ENCODE peak calls at places on chromosomes 13 and 19, in six cellular contexts. L is activated CD8-positive, alpha-beta T cell treated with anti-CD3 and anti-CD28 coated beads for 36 hours; I is breast epithelium; D is heart right ventricle; S is choroid plexus epithelial cell; M is psoas muscle. T is an unnamed sample.

GRCh38 chr13:48194392-48194754 is 38.6 kb upstream of the ITM2B start:
- DNase-seq in L (no peak), I (no peak), D (no peak), S (peak), M (no peak), T (no peak)

GRCh38 chr13:114109646-114110045 is 22.8 kb downstream of the RASA3 start:
- DNase-seq in L (peak), I (no peak), D (no peak), S (no peak), M (peak), T (no peak)

GRCh38 chr19:33414667-33415605 is 41.4 kb downstream of the CEBPG start:
- DNase-seq in L (no peak), I (no peak), D (no peak), S (no peak), M (no peak), T (no peak)

GRCh38 chr19:49684251-49684982 is 5.0 kb upstream of the ADM5 start:
- DNase-seq in L (peak), I (no peak), D (no peak), S (no peak), M (peak), T (no peak)

GRCh38 chr13:73820688-73821087 is 313.5 kb downstream of the KLF12 start:
- DNase-seq in L (no peak), I (no peak), D (no peak), S (no peak), M (no peak), T (no peak)

GRCh38 chr19:43518051-43518450 is 8.9 kb downstream of the ETHE1 start:
- DNase-seq in L (no peak), I (no peak), D (no peak), S (no peak), M (no peak), T (no peak)

GRCh38 chr13:107170270-107170931 is 602.5 kb upstream of the ARGLU1 start:
- DNase-seq in L (no peak), I (no peak), D (no peak), S (no peak), M (no peak), T (no peak)

GRCh38 chr19:58346961-58347929 is 6.0 kb downstream of the A1BG start:
- DNase-seq in L (peak), I (peak), D (peak), S (peak), M (peak), T (peak)

GRCh38 chr19:3982701-3983541 is 2.3 kb downstream of the EEF2 start:
- DNase-seq in L (no peak), I (peak), D (no peak), S (peak), M (peak), T (no peak)

GRCh38 chr13:93984876-93985275 is 494.6 kb downstream of the DCT start:
- DNase-seq in L (no peak), I (no peak), D (no peak), S (no peak), M (no peak), T (no peak)

GRCh38 chr19:10006335-10006708 is 4.0 kb downstream of the COL5A3 start:
- DNase-seq in L (peak), I (peak), D (peak), S (peak), M (peak), T (no peak)

GRCh38 chr19:18279516-18280246 is 1.7 kb downstream of the JUND start:
- DNase-seq in L (peak), I (peak), D (peak), S (peak), M (peak), T (peak)

GRCh38 chr19:3683405-3683865 is 16.8 kb downstream of the PIP5K1C start:
- DNase-seq in L (no peak), I (no peak), D (peak), S (peak), M (no peak), T (peak)

GRCh38 chr13:110713642-110713952 is at the start of gene ING1:
- DNase-seq in L (no peak), I (no peak), D (no peak), S (no peak), M (no peak), T (no peak)

GRCh38 chr13:24323036-24323738 is 13.8 kb downstream of the C1QTNF9 start:
- DNase-seq in L (no peak), I (no peak), D (no peak), S (no peak), M (no peak), T (no peak)

GRCh38 chr13:46552888-46553520 is at the start of gene LRCH1:
- DNase-seq in L (peak), I (peak), D (peak), S (peak), M (peak), T (peak)

GRCh38 chr13:51844862-51845573 is at the start of gene TMEM272:
- DNase-seq in L (peak), I (no peak), D (peak), S (peak), M (peak), T (peak)

GRCh38 chr13:38490657-38491056 is 141.0 kb downstream of the UFM1 start:
- DNase-seq in L (no peak), I (no peak), D (no peak), S (no peak), M (no peak), T (no peak)

GRCh38 chr19:8158411-8159074 is 9.2 kb upstream of the FBN3 start:
- DNase-seq in L (peak), I (peak), D (no peak), S (peak), M (no peak), T (peak)

GRCh38 chr13:33728271-33729037 is 89.5 kb upstream of the RFC3 start:
- DNase-seq in L (no peak), I (peak), D (peak), S (peak), M (peak), T (no peak)

GRCh38 chr19:58581227-58582141 is 8.3 kb upstream of the MZF1 start:
- DNase-seq in L (peak), I (no peak), D (peak), S (peak), M (peak), T (peak)

GRCh38 chr19:6738726-6739389 is 622 bp upstream of the TRIP10 start:
- DNase-seq in L (peak), I (peak), D (peak), S (no peak), M (peak), T (peak)

GRCh38 chr13:80341771-80342271 is 895 bp upstream of the SPRY2 start:
- DNase-seq in L (peak), I (peak), D (peak), S (peak), M (peak), T (peak)

GRCh38 chr13:77274126-77274525 is 52.8 kb downstream of the MYCBP2 start:
- DNase-seq in L (no peak), I (no peak), D (no peak), S (peak), M (no peak), T (no peak)

GRCh38 chr13:110425444-110425780 is 118.3 kb downstream of the COL4A2 start:
- DNase-seq in L (no peak), I (no peak), D (no peak), S (peak), M (no peak), T (no peak)

GRCh38 chr13:100828226-100828625 is 153.6 kb upstream of the TMTC4 start:
- DNase-seq in L (no peak), I (no peak), D (no peak), S (peak), M (no peak), T (peak)
- TF ChIP-seq CTCF in L (no peak), I (no peak), D (no peak), S (peak), M (no peak), T (no peak)

GRCh38 chr13:99415851-99416331 is 85.4 kb upstream of the TM9SF2 start:
- DNase-seq in L (peak), I (no peak), D (no peak), S (no peak), M (peak), T (no peak)
- TF ChIP-seq CTCF in L (no peak), I (no peak), D (no peak), S (no peak), M (no peak), T (no peak)

GRCh38 chr19:40235238-40236025 is 8.9 kb upstream of the CCNP start:
- DNase-seq in L (no peak), I (no peak), D (no peak), S (no peak), M (no peak), T (no peak)
- TF ChIP-seq CTCF in L (peak), I (no peak), D (no peak), S (peak), M (no peak), T (no peak)

GRCh38 chr13:57443494-57443893 is 188.1 kb upstream of the PCDH17 start:
- DNase-seq in L (no peak), I (no peak), D (no peak), S (no peak), M (no peak), T (no peak)

GRCh38 chr13:57438072-57438471 is 193.5 kb upstream of the PCDH17 start:
- DNase-seq in L (no peak), I (no peak), D (no peak), S (no peak), M (no peak), T (no peak)

DNA sequence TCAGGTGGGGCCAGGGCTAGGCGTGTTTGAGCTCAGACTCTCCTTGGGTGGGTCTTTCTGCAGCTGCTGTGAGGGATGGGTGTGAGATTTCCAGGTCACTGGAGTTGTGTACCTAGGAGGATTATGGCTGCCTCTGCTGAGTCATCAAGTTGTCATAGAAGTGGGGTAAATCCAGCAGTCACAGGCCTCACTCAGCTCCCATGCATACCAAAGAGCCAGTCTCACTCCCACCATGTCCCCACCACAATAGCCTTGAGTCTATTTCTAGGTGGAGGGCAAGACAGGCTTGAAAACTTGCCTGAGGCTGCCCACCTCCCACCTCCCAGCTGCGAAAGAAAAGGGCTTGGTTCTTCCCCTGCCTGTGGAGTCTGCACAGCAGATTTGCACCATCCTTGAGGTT is 194.0 kb upstream of the PCDH17 start:
- DNase-seq in L (no peak), I (no peak), D (no peak), S (no peak), M (no peak), T (no peak)
- TF ChIP-seq CTCF in L (no peak), I (no peak), D (no peak), S (no peak), M (no peak), T (no peak)

T was measured in endothelial cell.